ENCODE peak calls at places on chromosomes 3 and 15, in four cellular contexts. One of them, this sample, is unnamed.

GRCh38 chr15:78007965-78008886 is 69.3 kb downstream of the TBC1D2B start:
- DNase-seq in adipocyte: peak; percentile 78
- DNase-seq in astrocyte: peak; percentile 76
- DNase-seq in upper lobe of right lung: peak; percentile 82
- DNase-seq in this sample: no peak

GRCh38 chr3:109922898-109923297 is 585.6 kb upstream of the DPPA4 start:
- DNase-seq in adipocyte: no peak
- DNase-seq in astrocyte: no peak
- DNase-seq in upper lobe of right lung: no peak
- DNase-seq in this sample: no peak

GRCh38 chr3:97658670-97659285 is 105.8 kb upstream of the ARL6 start:
- DNase-seq in adipocyte: peak; percentile 54
- DNase-seq in astrocyte: no peak
- DNase-seq in upper lobe of right lung: no peak
- DNase-seq in this sample: no peak

GRCh38 chr3:107752202-107752990 is 229.6 kb downstream of the BBX start:
- DNase-seq in adipocyte: peak; percentile 26
- DNase-seq in astrocyte: peak; percentile 9
- DNase-seq in upper lobe of right lung: no peak
- DNase-seq in this sample: no peak

GRCh38 chr3:153330891-153331290 is 168.9 kb downstream of the RAP2B start:
- DNase-seq in adipocyte: no peak
- DNase-seq in astrocyte: no peak
- DNase-seq in upper lobe of right lung: no peak
- DNase-seq in this sample: no peak

GRCh38 chr3:109647985-109648384 is 310.6 kb upstream of the DPPA4 start:
- DNase-seq in adipocyte: no peak
- DNase-seq in astrocyte: no peak
- DNase-seq in upper lobe of right lung: no peak
- DNase-seq in this sample: no peak

GRCh38 chr3:73727117-73727802 is 102.5 kb upstream of the PDZRN3 start:
- DNase-seq in adipocyte: peak; percentile 96
- DNase-seq in astrocyte: peak; percentile 72
- DNase-seq in upper lobe of right lung: no peak
- DNase-seq in this sample: no peak

GRCh38 chr3:112308151-112308911 is 14.3 kb upstream of the SLC9C1 start:
- DNase-seq in adipocyte: peak; percentile 81
- DNase-seq in astrocyte: peak; percentile 39
- DNase-seq in upper lobe of right lung: no peak
- DNase-seq in this sample: no peak

GRCh38 chr3:109442531-109442930 is 105.2 kb upstream of the DPPA4 start:
- DNase-seq in adipocyte: no peak
- DNase-seq in astrocyte: no peak
- DNase-seq in upper lobe of right lung: no peak
- DNase-seq in this sample: no peak

GRCh38 chr3:13851091-13851849 is 28.6 kb downstream of the WNT7A start:
- DNase-seq in adipocyte: no peak
- DNase-seq in astrocyte: no peak
- DNase-seq in upper lobe of right lung: no peak
- DNase-seq in this sample: no peak

GRCh38 chr3:118501152-118501551 is 533.5 kb downstream of the IGSF11 start:
- DNase-seq in adipocyte: peak; percentile 11
- DNase-seq in astrocyte: peak; percentile 2
- DNase-seq in upper lobe of right lung: peak; percentile 62
- DNase-seq in this sample: no peak

GRCh38 chr3:149638401-149639092 is 19.3 kb downstream of the WWTR1 start:
- DNase-seq in adipocyte: peak; percentile 77
- DNase-seq in astrocyte: peak; percentile 51
- DNase-seq in upper lobe of right lung: no peak
- DNase-seq in this sample: no peak

GRCh38 chr3:194573680-194574437 is 59.4 kb downstream of the TMEM44 start:
- DNase-seq in adipocyte: peak; percentile 48
- DNase-seq in astrocyte: peak; percentile 59
- DNase-seq in upper lobe of right lung: no peak
- DNase-seq in this sample: peak; percentile 5

GRCh38 chr15:77296773-77297337 is 123.0 kb downstream of the PEAK1 start:
- DNase-seq in adipocyte: no peak
- DNase-seq in astrocyte: no peak
- DNase-seq in upper lobe of right lung: no peak
- DNase-seq in this sample: no peak

GRCh38 chr3:62445267-62445666 is 71.9 kb upstream of the FEZF2 start:
- DNase-seq in adipocyte: peak; percentile 25
- DNase-seq in astrocyte: peak; percentile 21
- DNase-seq in upper lobe of right lung: no peak
- DNase-seq in this sample: no peak

GRCh38 chr15:80010131-80010673 is 39.2 kb upstream of the BCL2A1 start:
- DNase-seq in adipocyte: peak; percentile 12
- DNase-seq in astrocyte: no peak
- DNase-seq in upper lobe of right lung: no peak
- DNase-seq in this sample: no peak

GRCh38 chr3:183377307-183377959 is 51.0 kb downstream of the MCF2L2 start:
- DNase-seq in adipocyte: no peak
- DNase-seq in astrocyte: no peak
- DNase-seq in upper lobe of right lung: no peak
- DNase-seq in this sample: no peak

GRCh38 chr3:170621256-170621655 is 35.4 kb upstream of the SLC7A14 start:
- DNase-seq in adipocyte: no peak
- DNase-seq in astrocyte: no peak
- DNase-seq in upper lobe of right lung: no peak
- DNase-seq in this sample: no peak

GRCh38 chr3:94456332-94456731 is 393.5 kb downstream of the NSUN3 start:
- DNase-seq in adipocyte: no peak
- DNase-seq in astrocyte: no peak
- DNase-seq in upper lobe of right lung: no peak
- DNase-seq in this sample: no peak

GRCh38 chr15:92326236-92326635 is 67.4 kb upstream of the ST8SIA2 start:
- DNase-seq in adipocyte: no peak
- DNase-seq in astrocyte: no peak
- DNase-seq in upper lobe of right lung: no peak
- DNase-seq in this sample: no peak
- H3K4me1 ChIP-seq in adipocyte: peaks cover 6% of the 10 kb centered on the region
- H3K4me1 ChIP-seq in astrocyte: no peaks in the 10 kb centered on the region
- H3K4me1 ChIP-seq in upper lobe of right lung: no peaks in the 10 kb centered on the region
- H3K4me1 ChIP-seq in this sample: no peaks in the 10 kb centered on the region

GRCh38 chr3:71573181-71573580 is 10.3 kb downstream of the FOXP1 start:
- DNase-seq in adipocyte: no peak
- DNase-seq in astrocyte: no peak
- DNase-seq in upper lobe of right lung: no peak
- DNase-seq in this sample: no peak
- H3K4me3 ChIP-seq in adipocyte: no peak overlapping the region
- H3K4me3 ChIP-seq in astrocyte: no peak overlapping the region
- H3K4me3 ChIP-seq in upper lobe of right lung: no peak overlapping the region
- H3K4me3 ChIP-seq in this sample: no peak overlapping the region

GRCh38 chr15:28098766-28099554 is at the start of gene OCA2:
- DNase-seq in adipocyte: peak; percentile 83
- DNase-seq in astrocyte: peak; percentile 40
- DNase-seq in upper lobe of right lung: peak; percentile 89
- DNase-seq in this sample: peak; percentile 56
- H3K4me1 ChIP-seq in adipocyte: peaks cover 45% of the 10 kb centered on the region
- H3K4me1 ChIP-seq in astrocyte: peaks cover 22% of the 10 kb centered on the region
- H3K4me1 ChIP-seq in upper lobe of right lung: peaks cover 31% of the 10 kb centered on the region
- H3K4me1 ChIP-seq in this sample: peaks cover 31% of the 10 kb centered on the region

DNA sequence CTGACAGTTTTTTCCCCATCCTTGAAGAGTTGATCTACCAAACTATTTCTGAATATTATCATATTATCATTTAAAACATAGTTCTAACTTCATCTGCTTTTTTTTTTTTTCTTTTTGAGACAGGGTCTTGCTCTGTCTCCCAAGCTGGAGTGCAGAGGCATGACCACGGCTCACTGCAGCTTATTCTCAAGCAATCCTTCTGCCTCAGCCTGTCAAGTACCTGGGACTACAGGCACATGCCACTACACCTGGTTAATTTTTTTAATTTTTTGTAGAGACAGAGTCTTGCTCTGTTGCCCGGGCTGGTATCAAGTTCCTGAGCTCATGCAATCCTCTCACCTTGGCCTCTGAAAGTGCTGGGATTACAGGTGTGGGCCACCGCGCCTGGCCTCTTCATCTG is 1.3 kb downstream of the EIF2AK4 start:
- DNase-seq in adipocyte: no peak
- DNase-seq in astrocyte: no peak
- DNase-seq in upper lobe of right lung: no peak
- DNase-seq in this sample: no peak
- H3K4me3 ChIP-seq in adipocyte: peak overlapping the region; percentile 92
- H3K4me3 ChIP-seq in astrocyte: peak overlapping the region; percentile 95
- H3K4me3 ChIP-seq in upper lobe of right lung: peak overlapping the region; percentile 71
- H3K4me3 ChIP-seq in this sample: no peak overlapping the region

DNA sequence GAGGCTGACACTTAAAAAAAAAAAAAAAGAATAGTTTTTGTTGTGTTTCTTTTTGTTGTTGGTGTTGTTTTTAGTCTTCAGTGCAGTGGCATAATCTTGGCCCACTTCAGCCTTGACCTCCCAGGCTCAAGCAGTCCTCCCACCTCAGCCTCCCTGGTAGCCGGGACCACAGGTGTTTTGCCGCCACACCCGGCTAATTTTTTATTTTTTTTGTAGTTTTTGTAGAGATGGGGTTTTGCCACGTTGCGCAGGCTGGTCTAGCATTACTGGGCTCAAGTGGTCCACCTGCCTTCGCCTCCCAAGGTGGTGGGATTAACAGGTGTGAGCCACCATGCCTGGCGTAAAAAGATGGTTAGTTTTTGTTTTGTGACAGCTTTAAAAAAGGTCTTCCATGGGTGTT is 30.1 kb downstream of the IGF1R start:
- DNase-seq in adipocyte: no peak
- DNase-seq in astrocyte: no peak
- DNase-seq in upper lobe of right lung: no peak
- DNase-seq in this sample: no peak
- H3K4me1 ChIP-seq in adipocyte: peaks cover 27% of the 10 kb centered on the region
- H3K4me1 ChIP-seq in astrocyte: peaks cover 3% of the 10 kb centered on the region
- H3K4me1 ChIP-seq in upper lobe of right lung: peaks cover 10% of the 10 kb centered on the region
- H3K4me1 ChIP-seq in this sample: peaks cover 9% of the 10 kb centered on the region

This sample was measured in CD8-positive, alpha-beta memory T cell.